ENCODE peak calls at places on chromosomes 2 and 18, in four cellular contexts. Q is GM06990, K is A549, O is pancreas. R is an unnamed sample.

GRCh38 chr2:111122631-111123421 is 2.1 kb downstream of the BCL2L11 start:
- DNase-seq in Q (peak; percentile 46), K (peak; percentile 25), O (peak; percentile 84), R (peak; percentile 88)

GRCh38 chr2:168211664-168212163 is 35.7 kb downstream of the STK39 start:
- DNase-seq in Q (no peak), K (no peak), O (no peak), R (no peak)

GRCh38 chr2:220442012-220442411 is 814.6 kb downstream of the SLC4A3 start:
- DNase-seq in Q (no peak), K (no peak), O (no peak), R (no peak)

GRCh38 chr2:185511925-185512324 is 226.7 kb upstream of the FSIP2 start:
- DNase-seq in Q (no peak), K (no peak), O (no peak), R (no peak)

GRCh38 chr2:207239222-207239674 is 73.5 kb upstream of the KLF7 start:
- DNase-seq in Q (no peak), K (no peak), O (no peak), R (peak; percentile 86)

GRCh38 chr2:240595381-240596079 is 9.0 kb downstream of the CAPN10 start:
- DNase-seq in Q (no peak), K (peak; percentile 50), O (peak; percentile 49), R (no peak)

GRCh38 chr2:238285653-238286082 is 2.7 kb downstream of the PER2 start:
- DNase-seq in Q (no peak), K (peak; percentile 82), O (no peak), R (peak; percentile 90)

GRCh38 chr2:45494275-45494977 is 116.6 kb downstream of the SRBD1 start:
- DNase-seq in Q (peak; percentile 3), K (peak; percentile 34), O (no peak), R (no peak)

GRCh38 chr2:59176737-59177136 is 935.6 kb upstream of the FANCL start:
- DNase-seq in Q (no peak), K (no peak), O (no peak), R (no peak)

GRCh38 chr2:45812039-45812500 is 160.6 kb downstream of the PRKCE start:
- DNase-seq in Q (no peak), K (no peak), O (no peak), R (no peak)

GRCh38 chr2:47594656-47595055 is 188.3 kb upstream of the MSH6 start:
- DNase-seq in Q (no peak), K (no peak), O (no peak), R (no peak)

GRCh38 chr18:51030537-51031258 is 685 bp downstream of the SMAD4 start:
- DNase-seq in Q (peak; percentile 68), K (peak; percentile 31), O (peak; percentile 92), R (peak; percentile 88)

GRCh38 chr2:204452464-204453023 is 92.7 kb upstream of the PARD3B start:
- DNase-seq in Q (no peak), K (peak; percentile 58), O (no peak), R (peak; percentile 89)

GRCh38 chr2:241741016-241741415 is 6.6 kb downstream of the D2HGDH start:
- DNase-seq in Q (no peak), K (no peak), O (no peak), R (no peak)

GRCh38 chr18:80022613-80023012 is 11.6 kb upstream of the RBFA start:
- DNase-seq in Q (no peak), K (no peak), O (no peak), R (no peak)

GRCh38 chr2:127675335-127676261 is at the start of gene LIMS2:
- DNase-seq in Q (no peak), K (peak; percentile 49), O (peak; percentile 70), R (peak; percentile 88)

GRCh38 chr2:112791019-112791418 is 6.7 kb upstream of the IL1A start:
- DNase-seq in Q (no peak), K (no peak), O (no peak), R (no peak)

GRCh38 chr18:70693196-70693595 is 404.4 kb downstream of the SOCS6 start:
- DNase-seq in Q (no peak), K (no peak), O (no peak), R (no peak)

GRCh38 chr2:118307864-118308263 is 219.6 kb downstream of the INSIG2 start:
- DNase-seq in Q (no peak), K (no peak), O (no peak), R (no peak)

GRCh38 chr18:50277935-50278334 is 3.4 kb downstream of the MBD1 start:
- DNase-seq in Q (no peak), K (no peak), O (no peak), R (no peak)

GRCh38 chr18:34976899-34977786 is 64.1 kb upstream of the MAPRE2 start:
- DNase-seq in Q (peak; percentile 66), K (peak; percentile 46), O (peak; percentile 93), R (peak; percentile 90)

GRCh38 chr2:113376935-113377445 is 60.5 kb upstream of the ZNG1B start:
- DNase-seq in Q (peak; percentile 44), K (no peak), O (no peak), R (no peak)

GRCh38 chr2:317501-318424 is 29.9 kb upstream of the ALKAL2 start:
- DNase-seq in Q (no peak), K (no peak), O (no peak), R (no peak)

GRCh38 chr2:28717339-28717758 is 34.3 kb upstream of the PPP1CB start:
- DNase-seq in Q (peak; percentile 6), K (no peak), O (no peak), R (no peak)

GRCh38 chr2:196251132-196251531 is 79.8 kb upstream of the STK17B start:
- DNase-seq in Q (no peak), K (no peak), O (no peak), R (no peak)

GRCh38 chr2:240809276-240809675 is 10.7 kb downstream of the KIF1A start:
- DNase-seq in Q (no peak), K (no peak), O (peak; percentile 22), R (no peak)

GRCh38 chr2:6896930-6897759 is 19.6 kb downstream of the RSAD2 start:
- DNase-seq in Q (no peak), K (no peak), O (no peak), R (no peak)

GRCh38 chr2:19361325-19361990 is 3.0 kb upstream of the OSR1 start:
- DNase-seq in Q (no peak), K (no peak), O (peak; percentile 77), R (peak; percentile 83)

GRCh38 chr18:50627594-50628542 is 68.0 kb downstream of the MAPK4 start:
- DNase-seq in Q (no peak), K (no peak), O (no peak), R (no peak)

GRCh38 chr2:35508601-35509000 is 847.0 kb upstream of the CRIM1 start:
- DNase-seq in Q (no peak), K (no peak), O (no peak), R (no peak)

GRCh38 chr2:23381084-23381483 is 3.9 kb upstream of the KLHL29 start:
- DNase-seq in Q (no peak), K (peak; percentile 49), O (no peak), R (no peak)

GRCh38 chr2:84971799-84972790 is 1.1 kb downstream of the KCMF1 start:
- DNase-seq in Q (peak; percentile 79), K (no peak), O (peak; percentile 81), R (peak; percentile 88)

DNA sequence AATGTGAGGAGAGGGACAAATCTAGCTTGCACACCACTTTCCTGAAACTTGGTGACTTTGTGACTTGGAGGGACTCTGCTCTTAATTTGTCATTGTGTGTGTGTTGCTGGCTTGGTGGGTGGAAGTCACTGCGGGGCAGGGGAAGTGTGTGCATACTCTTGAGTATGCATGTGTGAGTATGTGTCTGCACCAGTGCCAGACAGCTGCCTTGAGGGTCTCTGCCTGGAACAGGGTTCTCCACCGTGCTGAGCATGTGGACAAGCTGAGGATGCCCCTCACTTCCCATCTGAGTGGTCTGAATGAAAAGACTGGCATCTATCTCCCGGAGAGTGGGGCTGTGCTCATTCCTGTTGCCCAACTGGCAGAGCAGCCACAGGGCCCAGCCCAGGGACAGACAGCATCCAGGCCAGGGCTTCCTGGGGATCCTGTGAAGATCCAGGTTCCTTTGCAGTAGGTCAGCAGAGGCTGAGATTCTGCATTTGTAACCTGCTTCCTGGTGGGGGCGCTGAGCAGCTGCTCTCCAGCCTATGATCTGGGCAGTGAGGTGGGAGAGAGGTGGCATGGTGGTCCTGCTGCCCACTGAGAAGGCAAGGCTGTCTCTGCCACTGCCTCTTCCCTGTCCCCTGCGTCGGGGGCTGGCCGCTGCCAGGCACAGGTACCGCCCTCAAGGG is 138.9 kb upstream of the HAAO start:
- DNase-seq in Q (no peak), K (no peak), O (no peak), R (no peak)
- TF ChIP-seq CTCF in Q (peak; percentile 33), K (peak; percentile 20), O (no peak), R (peak; percentile 40)

DNA sequence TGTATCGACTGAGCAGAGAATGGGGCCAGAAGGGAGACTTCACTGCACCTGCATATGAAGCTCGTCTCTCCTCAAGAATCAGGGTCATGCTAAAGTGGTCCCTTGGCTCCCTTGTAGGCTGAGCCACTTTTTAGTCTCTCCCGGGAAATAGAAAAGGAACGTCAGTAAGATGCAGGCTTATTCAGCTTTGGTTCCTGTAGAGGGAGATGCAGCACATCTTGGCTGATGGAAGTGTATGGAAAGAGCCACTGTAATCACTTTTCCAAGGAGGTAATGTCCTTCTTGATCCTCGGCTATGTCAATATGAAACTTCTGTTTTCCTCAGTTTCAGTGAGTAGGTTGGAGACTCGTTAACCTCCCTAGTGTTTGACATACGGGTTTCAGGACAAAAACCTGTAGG is 235.2 kb downstream of the GCA start:
- DNase-seq in Q (no peak), K (no peak), O (no peak), R (no peak)
- TF ChIP-seq CTCF in Q (no peak), K (no peak), O (no peak), R (peak; percentile 17)

GRCh38 chr2:147933931-147934330 is 86.6 kb downstream of the ORC4 start:
- DNase-seq in Q (no peak), K (no peak), O (no peak), R (no peak)

GRCh38 chr2:147939313-147939712 is 81.2 kb downstream of the ORC4 start:
- DNase-seq in Q (no peak), K (no peak), O (no peak), R (no peak)

GRCh38 chr2:147934881-147935280 is 85.7 kb downstream of the ORC4 start:
- DNase-seq in Q (no peak), K (no peak), O (no peak), R (no peak)

GRCh38 chr2:147937744-147938349 is 82.7 kb downstream of the ORC4 start:
- DNase-seq in Q (no peak), K (no peak), O (no peak), R (no peak)
- TF ChIP-seq CTCF in Q (peak; percentile 80), K (peak; percentile 89), O (peak; percentile 65), R (peak; percentile 84)

GRCh38 chr2:202754936-202755335 is 116.6 kb downstream of the ICA1L start:
- DNase-seq in Q (no peak), K (no peak), O (no peak), R (no peak)

GRCh38 chr2:202756598-202756997 is 115.0 kb downstream of the ICA1L start:
- DNase-seq in Q (no peak), K (no peak), O (no peak), R (no peak)

GRCh38 chr2:202752071-202752470 is 117.3 kb downstream of the FAM117B start:
- DNase-seq in Q (no peak), K (no peak), O (no peak), R (no peak)

DNA sequence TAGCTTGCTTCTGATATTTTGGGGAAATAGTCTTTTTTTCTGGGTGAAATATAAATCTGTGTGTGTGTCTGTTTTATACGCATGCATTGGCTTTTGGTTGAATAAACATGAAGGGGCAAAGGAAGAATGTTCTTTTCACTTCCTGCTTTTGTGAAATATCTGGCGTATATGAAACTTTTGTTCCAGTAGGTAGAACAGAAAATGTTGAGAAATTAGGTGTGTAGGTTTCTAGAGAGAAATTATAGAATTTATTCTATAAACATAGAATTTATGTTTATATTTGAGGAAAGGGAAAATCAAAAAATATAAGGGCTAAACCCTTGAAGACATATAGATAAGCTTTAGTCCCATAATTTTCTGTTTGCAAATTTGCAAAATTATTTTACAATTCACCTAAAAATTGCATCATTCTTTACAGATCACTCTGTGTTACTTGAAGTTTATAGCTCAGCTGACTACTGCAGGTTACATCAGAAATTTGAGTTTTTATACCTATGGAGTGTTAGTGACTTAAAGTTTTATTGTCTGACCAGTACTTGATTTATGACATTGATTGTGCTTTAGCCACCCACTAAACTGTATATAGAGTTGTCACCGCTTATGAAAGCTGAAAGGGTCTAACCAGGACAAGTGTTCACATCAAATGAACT is 116.1 kb downstream of the FAM117B start:
- DNase-seq in Q (peak; percentile 21), K (no peak), O (no peak), R (no peak)
- TF ChIP-seq CTCF in Q (no peak), K (no peak), O (no peak), R (no peak)

R was measured in osteocyte.